ENCODE peak calls at places on chromosomes 3 and 15, in ten cellular contexts. Y is RWPE1; R is chondrocyte; Q is CD8-positive, alpha-beta T cell; U is glutamatergic neuron; H is fibroblast of the aortic adventitia; W is MCF 10A; G is GM12878; V is brain microvascular endothelial cell; D is cardiac muscle cell. A is an unnamed sample.

GRCh38 chr15:67197364-67197695 is 57.1 kb downstream of the AAGAB start:
- DNase-seq in Q (no peak), D (no peak), Y (no peak), V (no peak), H (no peak), G (no peak), R (no peak), W (no peak), U (no peak), A (no peak)

GRCh38 chr3:31066999-31067398 is 172.5 kb upstream of the GADL1 start:
- DNase-seq in R (no peak), G (no peak), V (peak; percentile 89), D (peak; percentile 91), Y (peak; percentile 73), Q (no peak), U (no peak), W (peak; percentile 98), H (peak; percentile 99), A (peak; percentile 38)

GRCh38 chr3:73164622-73165021 is 103.2 kb downstream of the EBLN2 start:
- DNase-seq in Q (no peak), D (no peak), W (no peak), H (no peak), V (no peak), U (no peak), Y (no peak), G (no peak), R (no peak), A (no peak)

GRCh38 chr15:62711691-62712454 is 330.7 kb upstream of the TPM1 start:
- DNase-seq in W (no peak), G (peak; percentile 1), D (no peak), Y (no peak), R (no peak), U (no peak), Q (no peak), H (peak; percentile 21), V (no peak), A (no peak)

GRCh38 chr15:64731012-64731806 is 44.2 kb downstream of the RBPMS2 start:
- DNase-seq in R (no peak), Q (peak; percentile 80), D (peak; percentile 80), H (peak; percentile 75), W (peak; percentile 88), G (peak; percentile 36), V (peak; percentile 53), Y (peak; percentile 72), U (peak; percentile 89), A (peak; percentile 89)

GRCh38 chr3:127043041-127043641 is 60.2 kb downstream of the PLXNA1 start:
- DNase-seq in V (no peak), D (no peak), U (no peak), H (peak; percentile 61), Q (no peak), R (peak; percentile 74), Y (peak; percentile 61), G (no peak), W (peak; percentile 35), A (peak; percentile 56)

GRCh38 chr3:148991219-148992026 is at the start of gene GYG1:
- DNase-seq in W (peak; percentile 80), D (peak; percentile 90), Q (peak; percentile 79), Y (peak; percentile 78), V (peak; percentile 46), R (peak; percentile 94), U (peak; percentile 73), H (peak; percentile 76), G (no peak), A (peak; percentile 70)

GRCh38 chr15:92074646-92075045 is 221.1 kb downstream of the SLCO3A1 start:
- DNase-seq in W (peak; percentile 22), G (no peak), U (no peak), Y (no peak), D (peak; percentile 72), H (peak; percentile 91), V (no peak), Q (no peak), R (no peak), A (no peak)

GRCh38 chr3:110711851-110712396 is 359.7 kb upstream of the NECTIN3 start:
- DNase-seq in V (peak; percentile 18), W (no peak), H (no peak), D (no peak), Y (no peak), Q (no peak), U (no peak), G (no peak), R (no peak), A (no peak)

GRCh38 chr3:58646503-58646902 is 20.1 kb downstream of the FAM3D start:
- DNase-seq in U (no peak), Q (no peak), H (peak; percentile 36), D (no peak), Y (no peak), V (no peak), R (no peak), G (no peak), W (peak; percentile 83), A (peak; percentile 45)

GRCh38 chr15:71112429-71112828 is 2.8 kb upstream of the THSD4 start:
- DNase-seq in D (no peak), G (no peak), Q (no peak), H (no peak), R (no peak), Y (no peak), V (peak; percentile 31), U (no peak), W (no peak), A (no peak)

GRCh38 chr15:65525622-65526021 is 4.6 kb upstream of the HACD3 start:
- DNase-seq in H (peak; percentile 52), D (peak; percentile 58), U (no peak), Q (no peak), R (no peak), W (peak; percentile 32), G (no peak), V (peak; percentile 14), Y (no peak), A (no peak)

GRCh38 chr3:65343736-65344135 is 655.9 kb upstream of the ADAMTS9 start:
- DNase-seq in W (no peak), G (no peak), R (no peak), V (no peak), Y (no peak), D (no peak), U (no peak), Q (no peak), H (no peak), A (no peak)

GRCh38 chr3:108103040-108103751 is 12.4 kb upstream of the CD47 start:
- DNase-seq in R (no peak), Y (no peak), W (no peak), D (no peak), G (no peak), U (no peak), Q (no peak), H (no peak), V (no peak), A (no peak)

GRCh38 chr3:172276103-172276502 is 172.2 kb downstream of the GHSR start:
- DNase-seq in V (no peak), R (no peak), H (no peak), Q (no peak), D (no peak), Y (no peak), U (no peak), G (no peak), W (no peak), A (no peak)

GRCh38 chr3:11238057-11238456 is 34.1 kb upstream of the ATG7 start:
- DNase-seq in R (no peak), Y (peak; percentile 54), H (peak; percentile 94), Q (no peak), V (peak; percentile 59), W (peak; percentile 55), G (no peak), D (peak; percentile 93), U (no peak), A (no peak)

DNA sequence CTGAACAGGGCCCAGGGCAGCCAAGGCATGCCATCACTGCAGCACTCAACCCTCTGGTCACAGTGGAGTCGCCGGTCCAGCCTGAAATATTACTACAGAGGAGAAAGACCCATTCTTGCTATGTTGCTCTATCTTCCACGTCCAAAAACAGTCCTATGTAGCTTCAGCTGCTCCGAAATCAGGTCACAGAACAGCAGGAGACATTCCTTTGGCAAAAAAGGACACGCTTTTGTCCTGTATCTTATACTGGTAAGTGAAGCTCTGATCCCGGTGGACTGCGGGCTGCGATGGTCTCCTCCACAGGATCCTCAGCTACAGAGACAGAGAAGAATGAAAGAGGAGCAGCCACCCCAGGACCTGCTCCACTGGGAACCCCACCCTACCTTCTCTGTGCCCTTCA is 17.6 kb downstream of the ELP6 start:
- DNase-seq in V (no peak), U (no peak), H (no peak), R (no peak), D (no peak), W (no peak), Y (no peak), G (no peak), Q (no peak), A (no peak)
- TF ChIP-seq CTCF in V (no peak), U (no peak), H (no peak), R (no peak), D (no peak), W (no peak), Y (no peak), G (no peak), Q (no peak), A (no peak)

GRCh38 chr3:50298836-50299637 is at the start of the genes HYAL3 and NAA80:
- DNase-seq in W (peak; percentile 99), H (peak; percentile 100), U (peak; percentile 98), R (peak; percentile 99), V (peak; percentile 99), D (peak; percentile 100), G (peak; percentile 98), Y (peak; percentile 98), Q (peak; percentile 99), A (peak; percentile 100)
- TF ChIP-seq CTCF in W (peak; percentile 23), H (peak; percentile 24), U (no peak), R (peak; percentile 65), V (peak; percentile 46), D (peak; percentile 21), G (peak; percentile 56), Y (peak; percentile 41), Q (peak; percentile 53), A (no peak)

DNA sequence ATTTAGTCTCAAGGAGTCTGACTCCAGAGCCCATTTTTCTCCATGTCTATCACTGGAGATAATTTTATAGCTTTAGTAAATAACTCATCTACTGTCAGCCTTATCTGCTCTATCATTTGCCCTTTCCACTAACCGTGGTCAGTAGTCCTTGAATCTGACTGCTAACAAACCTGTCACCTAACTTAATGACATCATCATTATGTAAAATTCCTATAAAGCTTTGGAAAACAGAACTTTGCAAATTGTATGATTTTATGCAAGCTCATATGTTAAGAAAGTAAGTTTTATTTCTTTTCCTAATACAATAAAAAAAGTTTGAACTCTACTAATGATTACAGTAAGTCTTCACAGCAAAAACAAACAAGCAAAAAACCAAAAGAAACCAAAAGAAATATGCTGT is 293.9 kb downstream of the CADM2 start:
- DNase-seq in V (no peak), H (no peak), W (no peak), Y (no peak), Q (no peak), G (no peak), R (no peak), D (no peak), U (no peak), A (no peak)
- TF ChIP-seq CTCF in V (no peak), H (no peak), W (no peak), Y (no peak), Q (no peak), G (no peak), R (no peak), D (no peak), U (no peak), A (no peak)

GRCh38 chr3:152375546-152375945 is 106.8 kb downstream of the MBNL1 start:
- DNase-seq in D (peak; percentile 21), V (no peak), H (peak; percentile 46), Q (no peak), G (no peak), W (peak; percentile 34), R (no peak), U (no peak), Y (no peak), A (no peak)
- TF ChIP-seq CTCF in D (no peak), V (no peak), H (no peak), Q (no peak), G (no peak), W (no peak), R (no peak), U (no peak), Y (no peak), A (no peak)

A was measured in prostate gland.